ENCODE peak calls at places on chromosomes 2 and 18, in ten cellular contexts. One of them, this sample, is unnamed.

GRCh38 chr18:57023483-57023882 is 123.4 kb upstream of the BOD1L2 start:
- DNase-seq in AG08395: no peak
- DNase-seq in HS-5: no peak
- DNase-seq in stimulated activated CD4-positive, alpha-beta T cell treated with anti-CD3 and anti-CD28 coated beads, Interleukin-1b, Interleukin-23, amount 100 ng/mL, for 24 hours: no peak
- DNase-seq in foreskin fibroblast: no peak
- DNase-seq in myocyte: no peak
- DNase-seq in psoas muscle: no peak
- DNase-seq in CD8-positive, alpha-beta T cell: no peak
- DNase-seq in anterior cingulate cortex: no peak
- DNase-seq in adrenal gland: no peak
- DNase-seq in this sample: no peak

GRCh38 chr2:216103213-216103612 is 5.9 kb upstream of the XRCC5 start:
- DNase-seq in AG08395: no peak
- DNase-seq in HS-5: no peak
- DNase-seq in stimulated activated CD4-positive, alpha-beta T cell treated with anti-CD3 and anti-CD28 coated beads, Interleukin-1b, Interleukin-23, amount 100 ng/mL, for 24 hours: no peak
- DNase-seq in foreskin fibroblast: no peak
- DNase-seq in myocyte: no peak
- DNase-seq in psoas muscle: no peak
- DNase-seq in CD8-positive, alpha-beta T cell: no peak
- DNase-seq in anterior cingulate cortex: no peak
- DNase-seq in adrenal gland: no peak
- DNase-seq in this sample: no peak

GRCh38 chr2:206423147-206423546 is 20.2 kb upstream of the ADAM23 start:
- DNase-seq in AG08395: no peak
- DNase-seq in HS-5: no peak
- DNase-seq in stimulated activated CD4-positive, alpha-beta T cell treated with anti-CD3 and anti-CD28 coated beads, Interleukin-1b, Interleukin-23, amount 100 ng/mL, for 24 hours: no peak
- DNase-seq in foreskin fibroblast: no peak
- DNase-seq in myocyte: peak; percentile 13
- DNase-seq in psoas muscle: no peak
- DNase-seq in CD8-positive, alpha-beta T cell: no peak
- DNase-seq in anterior cingulate cortex: no peak
- DNase-seq in adrenal gland: peak; percentile 32
- DNase-seq in this sample: no peak

GRCh38 chr2:12120281-12121150 is 374.1 kb downstream of the LPIN1 start:
- DNase-seq in AG08395: peak; percentile 53
- DNase-seq in HS-5: peak; percentile 80
- DNase-seq in stimulated activated CD4-positive, alpha-beta T cell treated with anti-CD3 and anti-CD28 coated beads, Interleukin-1b, Interleukin-23, amount 100 ng/mL, for 24 hours: no peak
- DNase-seq in foreskin fibroblast: peak; percentile 82
- DNase-seq in myocyte: peak; percentile 24
- DNase-seq in psoas muscle: no peak
- DNase-seq in CD8-positive, alpha-beta T cell: no peak
- DNase-seq in anterior cingulate cortex: no peak
- DNase-seq in adrenal gland: no peak
- DNase-seq in this sample: peak; percentile 68

GRCh38 chr2:190786404-190787166 is 94.0 kb upstream of the GLS start:
- DNase-seq in AG08395: no peak
- DNase-seq in HS-5: no peak
- DNase-seq in stimulated activated CD4-positive, alpha-beta T cell treated with anti-CD3 and anti-CD28 coated beads, Interleukin-1b, Interleukin-23, amount 100 ng/mL, for 24 hours: no peak
- DNase-seq in foreskin fibroblast: no peak
- DNase-seq in myocyte: no peak
- DNase-seq in psoas muscle: no peak
- DNase-seq in CD8-positive, alpha-beta T cell: no peak
- DNase-seq in anterior cingulate cortex: no peak
- DNase-seq in adrenal gland: peak; percentile 65
- DNase-seq in this sample: no peak

GRCh38 chr2:95760839-95761525 is 169.2 kb downstream of the TRIM43 start:
- DNase-seq in AG08395: peak; percentile 88
- DNase-seq in HS-5: peak; percentile 38
- DNase-seq in stimulated activated CD4-positive, alpha-beta T cell treated with anti-CD3 and anti-CD28 coated beads, Interleukin-1b, Interleukin-23, amount 100 ng/mL, for 24 hours: no peak
- DNase-seq in foreskin fibroblast: peak; percentile 80
- DNase-seq in myocyte: peak; percentile 57
- DNase-seq in psoas muscle: no peak
- DNase-seq in CD8-positive, alpha-beta T cell: no peak
- DNase-seq in anterior cingulate cortex: no peak
- DNase-seq in adrenal gland: peak; percentile 21
- DNase-seq in this sample: peak; percentile 28

GRCh38 chr18:10560457-10561045 is 34.7 kb downstream of the NAPG start:
- DNase-seq in AG08395: peak; percentile 86
- DNase-seq in HS-5: no peak
- DNase-seq in stimulated activated CD4-positive, alpha-beta T cell treated with anti-CD3 and anti-CD28 coated beads, Interleukin-1b, Interleukin-23, amount 100 ng/mL, for 24 hours: peak; percentile 34
- DNase-seq in foreskin fibroblast: peak; percentile 58
- DNase-seq in myocyte: peak; percentile 85
- DNase-seq in psoas muscle: peak; percentile 59
- DNase-seq in CD8-positive, alpha-beta T cell: peak; percentile 60
- DNase-seq in anterior cingulate cortex: peak; percentile 35
- DNase-seq in adrenal gland: peak; percentile 89
- DNase-seq in this sample: peak; percentile 60

GRCh38 chr2:110166246-110166645 is 38.6 kb downstream of the NPHP1 start:
- DNase-seq in AG08395: no peak
- DNase-seq in HS-5: no peak
- DNase-seq in stimulated activated CD4-positive, alpha-beta T cell treated with anti-CD3 and anti-CD28 coated beads, Interleukin-1b, Interleukin-23, amount 100 ng/mL, for 24 hours: no peak
- DNase-seq in foreskin fibroblast: no peak
- DNase-seq in myocyte: no peak
- DNase-seq in psoas muscle: no peak
- DNase-seq in CD8-positive, alpha-beta T cell: no peak
- DNase-seq in anterior cingulate cortex: no peak
- DNase-seq in adrenal gland: no peak
- DNase-seq in this sample: peak; percentile 35

GRCh38 chr2:218605438-218605837 is 2.3 kb upstream of the PLCD4 start:
- DNase-seq in AG08395: no peak
- DNase-seq in HS-5: no peak
- DNase-seq in stimulated activated CD4-positive, alpha-beta T cell treated with anti-CD3 and anti-CD28 coated beads, Interleukin-1b, Interleukin-23, amount 100 ng/mL, for 24 hours: no peak
- DNase-seq in foreskin fibroblast: peak; percentile 68
- DNase-seq in myocyte: peak; percentile 99
- DNase-seq in psoas muscle: peak; percentile 26
- DNase-seq in CD8-positive, alpha-beta T cell: no peak
- DNase-seq in anterior cingulate cortex: no peak
- DNase-seq in adrenal gland: no peak
- DNase-seq in this sample: peak; percentile 75

GRCh38 chr2:117785740-117786139 is 28.8 kb upstream of the DDX18 start:
- DNase-seq in AG08395: peak; percentile 50
- DNase-seq in HS-5: no peak
- DNase-seq in stimulated activated CD4-positive, alpha-beta T cell treated with anti-CD3 and anti-CD28 coated beads, Interleukin-1b, Interleukin-23, amount 100 ng/mL, for 24 hours: peak; percentile 8
- DNase-seq in foreskin fibroblast: peak; percentile 10
- DNase-seq in myocyte: peak; percentile 44
- DNase-seq in psoas muscle: no peak
- DNase-seq in CD8-positive, alpha-beta T cell: peak; percentile 44
- DNase-seq in anterior cingulate cortex: no peak
- DNase-seq in adrenal gland: peak; percentile 36
- DNase-seq in this sample: peak; percentile 15

GRCh38 chr2:26318950-26319349 is 27.0 kb upstream of the SELENOI start:
- DNase-seq in AG08395: no peak
- DNase-seq in HS-5: no peak
- DNase-seq in stimulated activated CD4-positive, alpha-beta T cell treated with anti-CD3 and anti-CD28 coated beads, Interleukin-1b, Interleukin-23, amount 100 ng/mL, for 24 hours: no peak
- DNase-seq in foreskin fibroblast: no peak
- DNase-seq in myocyte: no peak
- DNase-seq in psoas muscle: no peak
- DNase-seq in CD8-positive, alpha-beta T cell: no peak
- DNase-seq in anterior cingulate cortex: no peak
- DNase-seq in adrenal gland: no peak
- DNase-seq in this sample: no peak

GRCh38 chr2:5693288-5694015 is 1.3 kb downstream of the SOX11 start:
- DNase-seq in AG08395: no peak
- DNase-seq in HS-5: no peak
- DNase-seq in stimulated activated CD4-positive, alpha-beta T cell treated with anti-CD3 and anti-CD28 coated beads, Interleukin-1b, Interleukin-23, amount 100 ng/mL, for 24 hours: no peak
- DNase-seq in foreskin fibroblast: no peak
- DNase-seq in myocyte: peak; percentile 51
- DNase-seq in psoas muscle: no peak
- DNase-seq in CD8-positive, alpha-beta T cell: no peak
- DNase-seq in anterior cingulate cortex: no peak
- DNase-seq in adrenal gland: no peak
- DNase-seq in this sample: no peak

GRCh38 chr2:41722668-41723369 is 325.0 kb upstream of the PKDCC start:
- DNase-seq in AG08395: no peak
- DNase-seq in HS-5: peak; percentile 18
- DNase-seq in stimulated activated CD4-positive, alpha-beta T cell treated with anti-CD3 and anti-CD28 coated beads, Interleukin-1b, Interleukin-23, amount 100 ng/mL, for 24 hours: no peak
- DNase-seq in foreskin fibroblast: peak; percentile 59
- DNase-seq in myocyte: peak; percentile 76
- DNase-seq in psoas muscle: no peak
- DNase-seq in CD8-positive, alpha-beta T cell: no peak
- DNase-seq in anterior cingulate cortex: no peak
- DNase-seq in adrenal gland: no peak
- DNase-seq in this sample: peak; percentile 94

GRCh38 chr2:14999114-14999661 is 366.7 kb downstream of the LRATD1 start:
- DNase-seq in AG08395: no peak
- DNase-seq in HS-5: no peak
- DNase-seq in stimulated activated CD4-positive, alpha-beta T cell treated with anti-CD3 and anti-CD28 coated beads, Interleukin-1b, Interleukin-23, amount 100 ng/mL, for 24 hours: no peak
- DNase-seq in foreskin fibroblast: no peak
- DNase-seq in myocyte: no peak
- DNase-seq in psoas muscle: no peak
- DNase-seq in CD8-positive, alpha-beta T cell: no peak
- DNase-seq in anterior cingulate cortex: no peak
- DNase-seq in adrenal gland: no peak
- DNase-seq in this sample: no peak

GRCh38 chr18:73824684-73825083 is 322.9 kb downstream of the FBXO15 start:
- DNase-seq in AG08395: no peak
- DNase-seq in HS-5: peak; percentile 10
- DNase-seq in stimulated activated CD4-positive, alpha-beta T cell treated with anti-CD3 and anti-CD28 coated beads, Interleukin-1b, Interleukin-23, amount 100 ng/mL, for 24 hours: no peak
- DNase-seq in foreskin fibroblast: peak; percentile 48
- DNase-seq in myocyte: no peak
- DNase-seq in psoas muscle: no peak
- DNase-seq in CD8-positive, alpha-beta T cell: no peak
- DNase-seq in anterior cingulate cortex: no peak
- DNase-seq in adrenal gland: no peak
- DNase-seq in this sample: no peak

GRCh38 chr2:6793913-6794312 is 71.8 kb downstream of the CMPK2 start:
- DNase-seq in AG08395: no peak
- DNase-seq in HS-5: no peak
- DNase-seq in stimulated activated CD4-positive, alpha-beta T cell treated with anti-CD3 and anti-CD28 coated beads, Interleukin-1b, Interleukin-23, amount 100 ng/mL, for 24 hours: no peak
- DNase-seq in foreskin fibroblast: no peak
- DNase-seq in myocyte: no peak
- DNase-seq in psoas muscle: no peak
- DNase-seq in CD8-positive, alpha-beta T cell: no peak
- DNase-seq in anterior cingulate cortex: no peak
- DNase-seq in adrenal gland: no peak
- DNase-seq in this sample: no peak

GRCh38 chr18:30485078-30485477 is 557.5 kb downstream of the DSC3 start:
- DNase-seq in AG08395: no peak
- DNase-seq in HS-5: no peak
- DNase-seq in stimulated activated CD4-positive, alpha-beta T cell treated with anti-CD3 and anti-CD28 coated beads, Interleukin-1b, Interleukin-23, amount 100 ng/mL, for 24 hours: no peak
- DNase-seq in foreskin fibroblast: no peak
- DNase-seq in myocyte: no peak
- DNase-seq in psoas muscle: no peak
- DNase-seq in CD8-positive, alpha-beta T cell: no peak
- DNase-seq in anterior cingulate cortex: no peak
- DNase-seq in adrenal gland: no peak
- DNase-seq in this sample: no peak

This sample was measured in stromal cell of bone marrow.